ENCODE peak calls at places on chromosomes 5 and 9, in ten cellular contexts. One of them, this sample, is unnamed.
A peak's percentile ranks its signal among the peaks of the same experiment; 100 is the strongest.

GRCh38 chr5:156137482-156137881 is 189.5 kb upstream of the SGCD start:
- DNase-seq in nephron progenitor cell: no peak
- DNase-seq in GM23248: peak; percentile 84
- DNase-seq in ureter: no peak
- DNase-seq in stimulated activated naive CD4-positive, alpha-beta T cell: no peak
- DNase-seq in Caki2: peak; percentile 5
- DNase-seq in CD4-positive, alpha-beta T cell: no peak
- DNase-seq in left lung: no peak
- DNase-seq in effector memory CD8-positive, alpha-beta T cell: no peak
- DNase-seq in stimulated activated CD4-positive, alpha-beta T cell treated with anti-CD3 and anti-CD28 coated beads, Interleukin-2, amount 100 ng/mL, for 24 hours: no peak
- DNase-seq in this sample: no peak

GRCh38 chr5:168085321-168086040 is 206.0 kb upstream of the WWC1 start:
- DNase-seq in Caki2: no peak
- DNase-seq in nephron progenitor cell: no peak
- DNase-seq in stimulated activated CD4-positive, alpha-beta T cell treated with anti-CD3 and anti-CD28 coated beads, Interleukin-2, amount 100 ng/mL, for 24 hours: no peak
- DNase-seq in effector memory CD8-positive, alpha-beta T cell: no peak
- DNase-seq in GM23248: peak; percentile 73
- DNase-seq in left lung: no peak
- DNase-seq in stimulated activated naive CD4-positive, alpha-beta T cell: no peak
- DNase-seq in CD4-positive, alpha-beta T cell: no peak
- DNase-seq in ureter: no peak
- DNase-seq in this sample: no peak

GRCh38 chr5:53430618-53431252 is 49.7 kb upstream of the FST start:
- DNase-seq in GM23248: peak; percentile 80
- DNase-seq in nephron progenitor cell: no peak
- DNase-seq in stimulated activated naive CD4-positive, alpha-beta T cell: no peak
- DNase-seq in stimulated activated CD4-positive, alpha-beta T cell treated with anti-CD3 and anti-CD28 coated beads, Interleukin-2, amount 100 ng/mL, for 24 hours: no peak
- DNase-seq in CD4-positive, alpha-beta T cell: no peak
- DNase-seq in effector memory CD8-positive, alpha-beta T cell: no peak
- DNase-seq in ureter: no peak
- DNase-seq in Caki2: no peak
- DNase-seq in left lung: no peak
- DNase-seq in this sample: no peak

GRCh38 chr5:139392678-139393496 is 2.0 kb downstream of the PROB1 start:
- DNase-seq in Caki2: no peak
- DNase-seq in left lung: peak; percentile 67
- DNase-seq in ureter: peak; percentile 68
- DNase-seq in stimulated activated naive CD4-positive, alpha-beta T cell: peak; percentile 67
- DNase-seq in nephron progenitor cell: peak; percentile 87
- DNase-seq in GM23248: peak; percentile 77
- DNase-seq in CD4-positive, alpha-beta T cell: peak; percentile 61
- DNase-seq in effector memory CD8-positive, alpha-beta T cell: peak; percentile 74
- DNase-seq in stimulated activated CD4-positive, alpha-beta T cell treated with anti-CD3 and anti-CD28 coated beads, Interleukin-2, amount 100 ng/mL, for 24 hours: peak; percentile 81
- DNase-seq in this sample: peak; percentile 50

GRCh38 chr9:7858166-7858565 is 58.6 kb upstream of the DMAC1 start:
- DNase-seq in nephron progenitor cell: no peak
- DNase-seq in GM23248: no peak
- DNase-seq in ureter: no peak
- DNase-seq in stimulated activated CD4-positive, alpha-beta T cell treated with anti-CD3 and anti-CD28 coated beads, Interleukin-2, amount 100 ng/mL, for 24 hours: no peak
- DNase-seq in Caki2: no peak
- DNase-seq in CD4-positive, alpha-beta T cell: no peak
- DNase-seq in left lung: no peak
- DNase-seq in stimulated activated naive CD4-positive, alpha-beta T cell: no peak
- DNase-seq in effector memory CD8-positive, alpha-beta T cell: no peak
- DNase-seq in this sample: no peak

GRCh38 chr9:99474186-99474585 is 252.1 kb downstream of the SEC61B start:
- DNase-seq in stimulated activated CD4-positive, alpha-beta T cell treated with anti-CD3 and anti-CD28 coated beads, Interleukin-2, amount 100 ng/mL, for 24 hours: no peak
- DNase-seq in effector memory CD8-positive, alpha-beta T cell: no peak
- DNase-seq in nephron progenitor cell: no peak
- DNase-seq in left lung: no peak
- DNase-seq in ureter: no peak
- DNase-seq in CD4-positive, alpha-beta T cell: no peak
- DNase-seq in GM23248: peak; percentile 20
- DNase-seq in stimulated activated naive CD4-positive, alpha-beta T cell: no peak
- DNase-seq in Caki2: no peak
- DNase-seq in this sample: no peak

GRCh38 chr5:64632251-64632650 is 58.1 kb upstream of the SHISAL2B start:
- DNase-seq in effector memory CD8-positive, alpha-beta T cell: no peak
- DNase-seq in ureter: no peak
- DNase-seq in stimulated activated naive CD4-positive, alpha-beta T cell: no peak
- DNase-seq in nephron progenitor cell: no peak
- DNase-seq in left lung: peak; percentile 51
- DNase-seq in GM23248: no peak
- DNase-seq in stimulated activated CD4-positive, alpha-beta T cell treated with anti-CD3 and anti-CD28 coated beads, Interleukin-2, amount 100 ng/mL, for 24 hours: no peak
- DNase-seq in Caki2: no peak
- DNase-seq in CD4-positive, alpha-beta T cell: no peak
- DNase-seq in this sample: peak; percentile 42

GRCh38 chr5:9653811-9654210 is 23.7 kb upstream of the TAS2R1 start:
- DNase-seq in stimulated activated CD4-positive, alpha-beta T cell treated with anti-CD3 and anti-CD28 coated beads, Interleukin-2, amount 100 ng/mL, for 24 hours: no peak
- DNase-seq in Caki2: peak; percentile 36
- DNase-seq in stimulated activated naive CD4-positive, alpha-beta T cell: no peak
- DNase-seq in ureter: peak; percentile 54
- DNase-seq in CD4-positive, alpha-beta T cell: no peak
- DNase-seq in effector memory CD8-positive, alpha-beta T cell: no peak
- DNase-seq in left lung: peak; percentile 44
- DNase-seq in nephron progenitor cell: no peak
- DNase-seq in GM23248: peak; percentile 97
- DNase-seq in this sample: no peak

GRCh38 chr9:127730262-127730661 is 4.8 kb downstream of the TOR2A start:
- DNase-seq in nephron progenitor cell: no peak
- DNase-seq in CD4-positive, alpha-beta T cell: no peak
- DNase-seq in effector memory CD8-positive, alpha-beta T cell: no peak
- DNase-seq in Caki2: no peak
- DNase-seq in ureter: no peak
- DNase-seq in stimulated activated CD4-positive, alpha-beta T cell treated with anti-CD3 and anti-CD28 coated beads, Interleukin-2, amount 100 ng/mL, for 24 hours: no peak
- DNase-seq in left lung: no peak
- DNase-seq in stimulated activated naive CD4-positive, alpha-beta T cell: no peak
- DNase-seq in GM23248: no peak
- DNase-seq in this sample: no peak

GRCh38 chr5:164504141-164504772 is 998.8 kb downstream of the MAT2B start:
- DNase-seq in left lung: no peak
- DNase-seq in stimulated activated CD4-positive, alpha-beta T cell treated with anti-CD3 and anti-CD28 coated beads, Interleukin-2, amount 100 ng/mL, for 24 hours: no peak
- DNase-seq in effector memory CD8-positive, alpha-beta T cell: peak; percentile 3
- DNase-seq in CD4-positive, alpha-beta T cell: no peak
- DNase-seq in Caki2: peak; percentile 35
- DNase-seq in GM23248: peak; percentile 62
- DNase-seq in ureter: peak; percentile 47
- DNase-seq in nephron progenitor cell: peak; percentile 46
- DNase-seq in stimulated activated naive CD4-positive, alpha-beta T cell: no peak
- DNase-seq in this sample: peak; percentile 26

GRCh38 chr5:1278656-1279442 is 16.0 kb downstream of the TERT start:
- DNase-seq in GM23248: no peak
- DNase-seq in stimulated activated CD4-positive, alpha-beta T cell treated with anti-CD3 and anti-CD28 coated beads, Interleukin-2, amount 100 ng/mL, for 24 hours: no peak
- DNase-seq in Caki2: no peak
- DNase-seq in stimulated activated naive CD4-positive, alpha-beta T cell: no peak
- DNase-seq in ureter: no peak
- DNase-seq in nephron progenitor cell: peak; percentile 1
- DNase-seq in left lung: no peak
- DNase-seq in CD4-positive, alpha-beta T cell: no peak
- DNase-seq in effector memory CD8-positive, alpha-beta T cell: no peak
- DNase-seq in this sample: no peak

GRCh38 chr5:107470007-107470582 is 200.6 kb downstream of the EFNA5 start:
- DNase-seq in stimulated activated naive CD4-positive, alpha-beta T cell: no peak
- DNase-seq in left lung: no peak
- DNase-seq in GM23248: no peak
- DNase-seq in ureter: no peak
- DNase-seq in nephron progenitor cell: no peak
- DNase-seq in effector memory CD8-positive, alpha-beta T cell: no peak
- DNase-seq in Caki2: peak; percentile 51
- DNase-seq in CD4-positive, alpha-beta T cell: no peak
- DNase-seq in stimulated activated CD4-positive, alpha-beta T cell treated with anti-CD3 and anti-CD28 coated beads, Interleukin-2, amount 100 ng/mL, for 24 hours: no peak
- DNase-seq in this sample: no peak

GRCh38 chr5:181281077-181281983 is 20.4 kb upstream of the TRIM52 start:
- DNase-seq in nephron progenitor cell: peak; percentile 81
- DNase-seq in stimulated activated naive CD4-positive, alpha-beta T cell: no peak
- DNase-seq in GM23248: no peak
- DNase-seq in effector memory CD8-positive, alpha-beta T cell: no peak
- DNase-seq in Caki2: no peak
- DNase-seq in CD4-positive, alpha-beta T cell: no peak
- DNase-seq in stimulated activated CD4-positive, alpha-beta T cell treated with anti-CD3 and anti-CD28 coated beads, Interleukin-2, amount 100 ng/mL, for 24 hours: no peak
- DNase-seq in left lung: no peak
- DNase-seq in ureter: no peak
- DNase-seq in this sample: no peak

This sample was measured in NCI-H345.